ENCODE peak calls at places on chromosome 10, in six cellular contexts. I is T-helper 9 cell; V is M059J; P is NCI-H446; L is heart left ventricle; Z is activated naive CD8-positive, alpha-beta T cell treated with anti-CD3 and anti-CD28 coated beads, Interleukin-2, amount 50 U/mL, for 24 hours. J is an unnamed sample.

GRCh38 chr10:77643795-77644468 is 6.3 kb upstream of the KCNMA1 start:
- DNase-seq in L (no peak), Z (peak; percentile 17), P (peak; percentile 33), V (peak; percentile 65), I (no peak), J (peak; percentile 21)

GRCh38 chr10:112221545-112221944 is 38.0 kb upstream of the GPAM start:
- DNase-seq in V (no peak), L (no peak), I (no peak), Z (no peak), P (no peak), J (no peak)

GRCh38 chr10:13839430-13839986 is 252.7 kb downstream of the PRPF18 start:
- DNase-seq in Z (no peak), V (peak; percentile 77), I (no peak), L (peak; percentile 75), P (no peak), J (no peak)

GRCh38 chr10:29921071-29921446 is 138.3 kb downstream of the JCAD start:
- DNase-seq in V (no peak), I (no peak), L (no peak), P (peak; percentile 10), Z (no peak), J (no peak)

GRCh38 chr10:60910543-60910942 is 33.4 kb downstream of the RHOBTB1 start:
- DNase-seq in I (no peak), V (no peak), L (no peak), Z (no peak), P (no peak), J (no peak)

GRCh38 chr10:132186488-132187413 is at the start of gene DPYSL4:
- DNase-seq in I (peak; percentile 37), L (no peak), V (no peak), P (peak; percentile 22), Z (peak; percentile 41), J (no peak)

GRCh38 chr10:31395695-31396094 is 76.7 kb downstream of the ZEB1 start:
- DNase-seq in Z (no peak), L (no peak), P (no peak), I (no peak), V (no peak), J (no peak)

GRCh38 chr10:132665946-132666732 is 119.8 kb downstream of the NKX6-2 start:
- DNase-seq in P (no peak), L (no peak), V (peak; percentile 94), I (no peak), Z (no peak), J (no peak)

GRCh38 chr10:128526793-128527375 is 400.7 kb upstream of the MKI67 start:
- DNase-seq in V (no peak), P (no peak), I (no peak), Z (no peak), L (no peak), J (no peak)

GRCh38 chr10:97498841-97499560 is at the start of gene UBTD1:
- DNase-seq in I (peak; percentile 22), L (peak; percentile 54), P (peak; percentile 5), V (peak; percentile 63), Z (peak; percentile 24), J (no peak)

GRCh38 chr10:3499120-3499519 is 285.9 kb downstream of the KLF6 start:
- DNase-seq in V (peak; percentile 75), Z (no peak), I (no peak), P (no peak), L (no peak), J (no peak)

GRCh38 chr10:31129261-31129660 is 97.6 kb upstream of the ZNF438 start:
- DNase-seq in P (peak; percentile 76), V (peak; percentile 48), I (no peak), Z (no peak), L (peak; percentile 62), J (no peak)

GRCh38 chr10:31166606-31167005 is 134.9 kb upstream of the ZNF438 start:
- DNase-seq in V (no peak), P (no peak), Z (no peak), L (no peak), I (no peak), J (no peak)

GRCh38 chr10:61882621-61883375 is 18.7 kb upstream of the ARID5B start:
- DNase-seq in L (no peak), I (no peak), Z (peak; percentile 72), P (no peak), V (peak; percentile 40), J (no peak)